ENCODE peak calls at places on chromosomes 5 and 9, in four cellular contexts. C is HCT116, U is brain microvascular endothelial cell, Q is IMR-90. E is an unnamed sample.

GRCh38 chr5:108606185-108606584 is 141.5 kb upstream of the FER start:
- DNase-seq in U (no peak), C (no peak), Q (no peak), E (no peak)

GRCh38 chr9:4828776-4829175 is 36.0 kb downstream of the RCL1 start:
- DNase-seq in Q (peak; percentile 56), C (no peak), U (no peak), E (peak; percentile 21)

GRCh38 chr5:177405805-177406204 is 3.6 kb downstream of the F12 start:
- DNase-seq in C (no peak), U (no peak), Q (no peak), E (no peak)

GRCh38 chr5:84885479-84886258 is 501.0 kb upstream of the EDIL3 start:
- DNase-seq in C (no peak), U (peak; percentile 73), Q (peak; percentile 78), E (no peak)

GRCh38 chr9:126773004-126773607 is 31.7 kb upstream of the ZBTB43 start:
- DNase-seq in U (no peak), Q (peak; percentile 16), C (no peak), E (no peak)

GRCh38 chr9:110797611-110798010 is 129.0 kb downstream of the MUSK start:
- DNase-seq in C (no peak), Q (peak; percentile 95), U (peak; percentile 20), E (no peak)

GRCh38 chr9:120257483-120257882 is 322.5 kb downstream of the CDK5RAP2 start:
- DNase-seq in C (no peak), Q (no peak), U (no peak), E (no peak)

GRCh38 chr5:145360936-145361335 is 474.2 kb downstream of the PRELID2 start:
- DNase-seq in U (no peak), Q (peak; percentile 42), C (no peak), E (no peak)

GRCh38 chr9:15942806-15943424 is 390.1 kb downstream of the CCDC171 start:
- DNase-seq in U (no peak), Q (no peak), C (no peak), E (no peak)

GRCh38 chr5:6193315-6193714 is 185.0 kb downstream of the MED10 start:
- DNase-seq in C (no peak), U (no peak), Q (no peak), E (peak; percentile 6)

GRCh38 chr5:78360674-78361225 is 333 bp downstream of the SCAMP1 start:
- DNase-seq in Q (no peak), U (no peak), C (no peak), E (no peak)

GRCh38 chr9:135110416-135110815 is 22.9 kb downstream of the OLFM1 start:
- DNase-seq in Q (no peak), C (no peak), U (no peak), E (no peak)

GRCh38 chr5:154755361-154756202 is at the start of gene LARP1:
- DNase-seq in C (no peak), Q (peak; percentile 19), U (no peak), E (no peak)

GRCh38 chr9:21974542-21975409 is 19.4 kb downstream of the CDKN2A start:
- DNase-seq in C (peak; percentile 29), Q (peak; percentile 57), U (peak; percentile 80), E (peak; percentile 2)

GRCh38 chr5:24401767-24402166 is 243.0 kb downstream of the CDH10 start:
- DNase-seq in Q (no peak), U (peak; percentile 3), C (no peak), E (peak; percentile 2)

GRCh38 chr9:120443489-120443888 is 136.5 kb downstream of the CDK5RAP2 start:
- DNase-seq in U (peak; percentile 81), Q (peak; percentile 89), C (no peak), E (no peak)

GRCh38 chr5:127028822-127029457 is 1.4 kb downstream of the MARCHF3 start:
- DNase-seq in U (peak; percentile 56), C (no peak), Q (peak; percentile 36), E (no peak)
- H3K4me3 ChIP-seq in U (peak overlapping the region; percentile 84), C (peak overlapping the region; percentile 62), Q (peak overlapping the region; percentile 83), E (peak overlapping the region; percentile 84)

GRCh38 chr5:81878333-81878732 is 93.5 kb upstream of the ATG10 start:
- DNase-seq in U (no peak), Q (no peak), C (no peak), E (no peak)

GRCh38 chr5:81884871-81885270 is 87.0 kb upstream of the ATG10 start:
- DNase-seq in Q (no peak), U (no peak), C (no peak), E (no peak)

GRCh38 chr5:81879936-81880335 is 91.9 kb upstream of the ATG10 start:
- DNase-seq in C (no peak), U (no peak), Q (no peak), E (no peak)

DNA sequence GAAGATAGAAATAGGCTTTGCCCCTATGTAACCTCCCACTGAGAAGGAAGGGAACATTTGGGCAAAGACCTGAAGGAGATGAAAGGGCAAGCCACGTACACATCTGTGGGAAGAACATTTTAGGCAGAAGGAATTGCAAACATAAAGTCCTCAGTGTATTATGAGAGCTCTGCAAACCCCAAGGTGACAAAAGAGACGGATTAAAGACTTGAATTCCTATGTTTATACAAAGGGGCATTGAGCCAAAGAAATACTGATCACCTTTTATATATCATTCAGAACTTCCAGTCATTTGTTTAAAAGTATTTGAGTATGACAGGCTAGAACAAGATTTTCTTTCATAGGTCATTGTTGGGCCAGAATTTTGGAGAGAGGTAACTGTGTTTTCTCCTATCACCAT is 90.2 kb upstream of the ATG10 start:
- DNase-seq in C (no peak), Q (no peak), U (no peak), E (no peak)
- TF ChIP-seq CTCF in C (no peak), Q (no peak), U (no peak), E (no peak)

DNA sequence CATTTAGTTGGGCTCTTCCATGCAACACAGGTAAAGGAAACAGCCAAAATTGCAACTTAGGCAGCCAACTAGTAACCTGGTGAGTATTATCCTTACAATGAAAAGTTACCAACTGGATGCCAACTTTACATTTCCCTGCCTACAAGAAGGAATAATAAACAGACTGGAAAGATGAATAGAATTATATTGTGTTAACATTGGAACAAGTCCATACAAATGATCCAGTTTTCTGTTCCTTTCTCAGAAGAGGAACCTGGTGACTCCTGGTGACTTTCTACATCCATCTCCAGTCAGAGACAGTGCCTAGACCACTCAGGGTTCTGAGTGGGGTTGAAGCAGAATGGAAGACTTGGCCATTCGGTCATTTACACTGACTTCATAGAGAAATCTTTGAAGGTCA is 20.6 kb downstream of the MARCHF3 start:
- DNase-seq in Q (no peak), C (no peak), U (no peak), E (peak; percentile 59)
- H3K4me3 ChIP-seq in Q (no peak overlapping the region), C (no peak overlapping the region), U (no peak overlapping the region), E (no peak overlapping the region)

GRCh38 chr5:142602720-142603245 is 83.1 kb downstream of the FGF1 start:
- DNase-seq in C (peak; percentile 51), Q (peak; percentile 43), U (no peak), E (no peak)

GRCh38 chr5:142600092-142600491 is 85.8 kb downstream of the FGF1 start:
- DNase-seq in Q (no peak), U (no peak), C (no peak), E (no peak)

GRCh38 chr5:142598338-142598700 is 87.6 kb downstream of the FGF1 start:
- DNase-seq in C (no peak), U (no peak), Q (no peak), E (no peak)

GRCh38 chr5:142600611-142601360 is 85.1 kb downstream of the FGF1 start:
- DNase-seq in Q (peak; percentile 91), C (no peak), U (peak; percentile 85), E (peak; percentile 26)

GRCh38 chr5:142601432-142601831 is 84.5 kb downstream of the FGF1 start:
- DNase-seq in C (no peak), Q (no peak), U (no peak), E (no peak)
- TF ChIP-seq CTCF in C (peak; percentile 60), Q (peak; percentile 11), U (peak; percentile 53), E (no peak)

DNA sequence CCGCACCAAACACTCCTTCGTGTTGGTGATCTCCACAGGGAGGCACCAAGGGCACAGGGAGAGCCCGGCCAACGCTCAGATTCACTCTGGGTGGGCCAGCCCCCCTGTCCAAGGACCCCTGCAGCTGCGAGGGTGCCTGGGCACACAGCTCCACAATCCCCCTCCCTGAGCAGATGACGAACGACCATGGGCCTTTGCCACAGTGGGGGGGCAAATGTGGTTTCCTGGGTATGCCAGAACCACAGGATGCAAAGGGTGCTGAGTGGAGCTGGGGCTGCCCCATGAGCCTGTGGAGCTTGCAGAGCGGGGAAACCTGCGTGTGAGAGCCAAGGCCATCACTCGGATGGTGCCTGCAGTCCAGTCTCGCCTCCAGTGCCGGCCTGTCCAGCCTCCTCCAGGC is 31.0 kb downstream of the LPCAT1 start:
- DNase-seq in C (no peak), U (no peak), Q (no peak), E (no peak)
- H3K4me3 ChIP-seq in C (no peak overlapping the region), U (no peak overlapping the region), Q (no peak overlapping the region), E (no peak overlapping the region)

GRCh38 chr9:70494221-70494620 is 79.8 kb upstream of the KLF9 start:
- DNase-seq in C (no peak), Q (no peak), U (no peak), E (no peak)

GRCh38 chr9:70495514-70495913 is 81.1 kb upstream of the KLF9 start:
- DNase-seq in C (no peak), Q (no peak), U (no peak), E (no peak)

GRCh38 chr9:70491798-70492736 is 77.6 kb upstream of the KLF9 start:
- DNase-seq in C (no peak), Q (no peak), U (no peak), E (peak; percentile 54)

GRCh38 chr9:70490478-70490877 is 76.0 kb upstream of the KLF9 start:
- DNase-seq in U (no peak), Q (no peak), C (no peak), E (no peak)

GRCh38 chr9:70493046-70493445 is 78.6 kb upstream of the KLF9 start:
- DNase-seq in Q (no peak), C (no peak), U (no peak), E (no peak)
- TF ChIP-seq CTCF in Q (no peak), C (no peak), U (no peak), E (no peak)

GRCh38 chr9:85715587-85715986 is 26.2 kb downstream of the AGTPBP1 start:
- DNase-seq in U (no peak), C (no peak), Q (no peak), E (no peak)
- H3K4me3 ChIP-seq in U (no peak overlapping the region), C (no peak overlapping the region), Q (no peak overlapping the region), E (no peak overlapping the region)

GRCh38 chr9:136322756-136323330 is 4.5 kb upstream of the GPSM1 start:
- DNase-seq in U (no peak), Q (no peak), C (no peak), E (no peak)
- TF ChIP-seq CTCF in U (no peak), Q (no peak), C (no peak), E (no peak)

DNA sequence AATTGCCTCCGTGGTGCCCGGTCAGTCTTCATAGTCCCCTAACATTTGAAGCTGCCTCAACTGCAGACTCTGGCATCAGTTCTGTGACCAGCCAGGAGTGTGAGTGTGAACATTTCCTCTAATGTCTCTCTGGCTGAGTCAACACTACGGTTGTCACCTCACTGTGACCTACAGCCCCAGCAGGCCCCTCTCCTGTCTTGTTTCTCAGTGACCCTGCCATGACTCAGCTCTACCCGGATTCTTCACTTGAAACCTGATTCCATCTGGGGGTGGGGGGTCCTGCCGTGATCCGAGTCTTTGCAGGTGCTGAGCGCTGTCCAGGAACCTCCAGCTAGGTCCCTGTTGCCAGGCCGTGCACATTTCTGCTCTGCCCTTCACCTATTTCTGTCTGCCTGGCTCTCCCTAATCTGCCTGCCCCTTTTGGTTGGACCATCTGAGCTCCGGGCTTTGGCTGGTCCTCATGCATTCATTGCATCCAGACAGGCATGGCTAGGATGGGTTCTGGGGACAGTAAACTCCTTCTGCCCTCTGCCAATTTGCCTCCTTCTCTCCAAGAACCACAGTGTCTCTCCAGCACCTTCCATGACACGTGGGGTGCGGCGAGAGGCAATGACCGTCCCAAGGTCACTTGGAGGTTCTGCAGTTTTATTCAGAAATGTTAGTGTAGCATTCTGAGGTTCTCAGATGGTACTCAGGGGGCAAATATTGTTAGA is 24.2 kb downstream of the STC2 start:
- DNase-seq in C (no peak), Q (peak; percentile 74), U (no peak), E (no peak)
- H3K4me3 ChIP-seq in C (no peak overlapping the region), Q (no peak overlapping the region), U (no peak overlapping the region), E (no peak overlapping the region)